ENCODE peak calls at places on chromosome 13, in ten cellular contexts. W, P, U, Z, Y, K, X, O, A and M are unnamed samples.

GRCh38 chr13:26759156-26759906 is 1.3 kb downstream of the GPR12 start:
- DNase-seq in O (no peak), X (no peak), A (no peak), Y (no peak), U (no peak), W (no peak), Z (no peak), P (no peak), K (no peak), M (no peak)

GRCh38 chr13:94182185-94182761 is 297.2 kb downstream of the DCT start:
- DNase-seq in Y (no peak), O (no peak), K (no peak), A (no peak), W (no peak), Z (no peak), X (no peak), P (no peak), U (no peak), M (no peak)

GRCh38 chr13:72890546-72890945 is 108.6 kb downstream of the PIBF1 start:
- DNase-seq in X (no peak), U (no peak), K (no peak), O (no peak), A (no peak), W (no peak), P (no peak), Z (no peak), Y (no peak), M (no peak)

GRCh38 chr13:99442273-99442895 is 58.9 kb upstream of the TM9SF2 start:
- DNase-seq in W (peak), A (peak), U (peak), Y (no peak), K (no peak), P (no peak), X (peak), O (no peak), Z (no peak), M (no peak)

GRCh38 chr13:27401210-27401609 is 23.2 kb upstream of the GTF3A start:
- DNase-seq in A (no peak), U (no peak), Z (no peak), Y (no peak), W (no peak), P (no peak), K (no peak), O (no peak), X (no peak), M (no peak)

GRCh38 chr13:112623051-112623711 is 35.2 kb upstream of the TUBGCP3 start:
- DNase-seq in X (no peak), P (no peak), K (no peak), O (no peak), W (no peak), U (no peak), Y (no peak), Z (no peak), A (no peak), M (no peak)

GRCh38 chr13:96252903-96253302 is 163.0 kb downstream of the HS6ST3 start:
- DNase-seq in A (peak), U (no peak), X (no peak), Z (no peak), O (no peak), Y (no peak), P (no peak), K (no peak), W (no peak), M (no peak)

GRCh38 chr13:74423434-74423833 is 289.2 kb upstream of the KLF12 start:
- DNase-seq in W (no peak), A (no peak), X (no peak), K (no peak), Y (no peak), U (no peak), O (no peak), P (no peak), Z (no peak), M (no peak)

GRCh38 chr13:100209857-100210580 is 121.1 kb downstream of the PCCA start:
- DNase-seq in P (no peak), U (no peak), A (peak), Y (no peak), Z (no peak), K (no peak), O (no peak), X (peak), W (peak), M (peak)

GRCh38 chr13:95067303-95067702 is 233.9 kb downstream of the ABCC4 start:
- DNase-seq in A (peak), W (peak), P (no peak), X (peak), Y (no peak), O (no peak), Z (no peak), U (no peak), K (no peak), M (no peak)

GRCh38 chr13:27425918-27426630 is 1.7 kb downstream of the GTF3A start:
- DNase-seq in Y (peak), O (peak), P (peak), X (peak), Z (peak), A (peak), W (peak), U (peak), K (no peak), M (no peak)

GRCh38 chr13:71873418-71874276 is 6.6 kb upstream of the DACH1 start:
- DNase-seq in Y (no peak), U (no peak), O (no peak), P (no peak), K (no peak), W (no peak), X (no peak), A (no peak), Z (no peak), M (no peak)

GRCh38 chr13:75850915-75851314 is 214.8 kb downstream of the LMO7 start:
- DNase-seq in W (no peak), X (no peak), Z (no peak), K (no peak), A (no peak), P (no peak), U (no peak), Y (no peak), O (no peak), M (no peak)

GRCh38 chr13:28854657-28855056 is 34.5 kb downstream of the MTUS2 start:
- DNase-seq in Z (no peak), A (no peak), O (no peak), W (no peak), X (no peak), P (no peak), Y (no peak), U (no peak), K (no peak), M (no peak)

GRCh38 chr13:33322474-33322827 is 36.9 kb upstream of the STARD13 start:
- DNase-seq in O (peak), X (peak), K (no peak), U (no peak), A (peak), Z (no peak), P (no peak), W (peak), Y (no peak), M (no peak)

GRCh38 chr13:64369121-64369520 is 2861.0 kb downstream of the PCDH9 start:
- DNase-seq in Y (no peak), O (no peak), P (no peak), K (no peak), Z (no peak), W (peak), A (peak), X (peak), U (no peak), M (no peak)

GRCh38 chr13:80498433-80498832 is 157.5 kb upstream of the SPRY2 start:
- DNase-seq in P (no peak), W (no peak), Z (no peak), K (no peak), A (no peak), U (no peak), Y (no peak), X (no peak), O (no peak), M (no peak)

GRCh38 chr13:80497978-80498377 is 157.1 kb upstream of the SPRY2 start:
- DNase-seq in X (no peak), K (no peak), U (no peak), W (no peak), P (no peak), Z (no peak), A (no peak), O (no peak), Y (no peak), M (no peak)

GRCh38 chr13:80497439-80497838 is 156.5 kb upstream of the SPRY2 start:
- DNase-seq in W (no peak), P (no peak), U (no peak), O (no peak), Y (no peak), Z (no peak), A (no peak), X (no peak), K (no peak), M (no peak)

GRCh38 chr13:80502359-80502758 is 161.4 kb upstream of the SPRY2 start:
- DNase-seq in X (no peak), W (no peak), Z (no peak), K (no peak), O (no peak), P (no peak), Y (no peak), A (no peak), U (no peak), M (no peak)

GRCh38 chr13:80499536-80500280 is 158.8 kb upstream of the SPRY2 start:
- DNase-seq in X (peak), P (no peak), O (no peak), Y (no peak), W (peak), A (peak), Z (no peak), U (no peak), K (no peak), M (no peak)
- H3K4me3 ChIP-seq in X (no peak), P (no peak), O (no peak), Y (no peak), W (no peak), A (no peak), Z (no peak), U (no peak), K (no peak), M (no peak)

DNA sequence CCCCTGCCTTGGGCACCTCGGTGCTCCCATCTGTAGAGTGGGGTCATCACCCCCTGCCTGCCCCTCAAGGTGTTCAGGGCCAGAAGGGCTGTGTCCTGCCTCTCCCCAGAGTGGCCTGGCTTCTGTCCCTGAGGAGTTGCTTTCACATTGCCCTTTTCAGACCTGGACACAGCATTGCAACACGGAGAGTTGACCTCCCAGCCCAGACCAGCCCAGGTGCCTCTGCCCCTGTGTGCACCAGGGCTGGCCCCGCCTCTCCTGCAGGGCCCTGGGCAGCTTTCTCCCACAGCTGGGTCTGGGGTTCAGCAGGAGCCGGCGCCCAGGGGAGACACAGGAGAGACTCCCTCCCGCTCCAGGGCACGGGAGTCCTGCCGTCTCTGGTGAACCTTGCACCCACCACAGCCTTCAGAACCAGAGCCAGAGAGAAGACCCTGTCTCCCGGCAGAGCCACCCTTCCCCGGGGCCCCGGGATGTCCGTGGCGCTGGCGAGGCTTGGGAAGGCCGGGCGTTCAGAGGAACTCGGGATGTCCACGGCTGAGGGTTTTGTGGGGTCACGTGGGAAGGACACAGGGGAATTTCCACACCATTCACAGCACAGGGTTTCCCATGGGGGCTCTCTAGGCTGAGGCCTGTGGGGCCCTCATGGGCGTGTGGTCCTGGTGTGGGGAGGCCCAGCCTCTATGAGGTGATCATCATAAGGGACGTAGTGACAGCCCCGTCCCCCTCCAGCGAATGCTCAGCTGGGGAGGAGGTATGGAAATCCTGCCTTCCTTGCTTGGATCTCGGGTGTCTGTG is 23.2 kb downstream of the C13orf46 start:
- DNase-seq in A (no peak), Y (no peak), Z (no peak), P (no peak), U (no peak), W (no peak), X (no peak), O (no peak), K (no peak), M (no peak)
- TF ChIP-seq CTCF in A (no peak), Y (no peak), Z (no peak), P (no peak), U (no peak), W (no peak), X (no peak), O (no peak), K (no peak), M (no peak)

GRCh38 chr13:51645154-51645650 is 60.9 kb downstream of the WDFY2 start:
- DNase-seq in W (peak), K (no peak), O (no peak), X (peak), Z (peak), A (peak), Y (no peak), U (no peak), P (no peak), M (no peak)
- H3K4me3 ChIP-seq in W (no peak), K (no peak), O (no peak), X (no peak), Z (no peak), A (no peak), Y (no peak), U (no peak), P (no peak), M (no peak)

GRCh38 chr13:50188696-50189095 is 173.5 kb downstream of the KCNRG start:
- DNase-seq in O (no peak), W (no peak), Z (no peak), A (no peak), U (no peak), Y (no peak), K (no peak), P (no peak), X (no peak), M (no peak)

GRCh38 chr13:50192272-50192813 is 177.1 kb downstream of the KCNRG start:
- DNase-seq in X (no peak), Y (no peak), U (no peak), W (no peak), K (no peak), O (no peak), A (no peak), P (no peak), Z (no peak), M (no peak)

GRCh38 chr13:50187352-50188029 is 172.2 kb downstream of the KCNRG start:
- DNase-seq in Z (no peak), X (no peak), P (no peak), Y (no peak), U (no peak), O (no peak), K (no peak), A (no peak), W (no peak), M (no peak)

GRCh38 chr13:50191004-50191403 is 175.8 kb downstream of the KCNRG start:
- DNase-seq in U (no peak), X (no peak), Z (no peak), W (no peak), Y (no peak), P (no peak), O (no peak), K (no peak), A (no peak), M (no peak)

GRCh38 chr13:50189450-50189849 is 174.2 kb downstream of the KCNRG start:
- DNase-seq in P (no peak), U (no peak), Y (no peak), A (no peak), O (no peak), W (no peak), K (no peak), Z (no peak), X (no peak), M (no peak)
- TF ChIP-seq CTCF in P (no peak), U (no peak), Y (no peak), A (no peak), O (no peak), W (no peak), K (no peak), Z (no peak), X (no peak), M (peak)

GRCh38 chr13:97460004-97460756 is 26.2 kb downstream of the RAP2A start:
- DNase-seq in A (peak), Y (no peak), P (no peak), W (peak), X (peak), O (no peak), Z (no peak), K (no peak), U (no peak), M (no peak)

GRCh38 chr13:97456047-97456446 is 22.1 kb downstream of the RAP2A start:
- DNase-seq in P (no peak), Z (no peak), Y (no peak), A (no peak), X (no peak), W (no peak), O (no peak), U (no peak), K (no peak), M (no peak)

GRCh38 chr13:97460853-97461252 is 26.9 kb downstream of the RAP2A start:
- DNase-seq in Y (no peak), U (no peak), W (no peak), X (no peak), Z (no peak), P (no peak), K (no peak), O (no peak), A (no peak), M (no peak)

GRCh38 chr13:97454699-97455098 is 20.7 kb downstream of the RAP2A start:
- DNase-seq in X (no peak), K (no peak), W (no peak), O (no peak), Z (no peak), Y (no peak), P (no peak), A (no peak), U (no peak), M (no peak)

DNA sequence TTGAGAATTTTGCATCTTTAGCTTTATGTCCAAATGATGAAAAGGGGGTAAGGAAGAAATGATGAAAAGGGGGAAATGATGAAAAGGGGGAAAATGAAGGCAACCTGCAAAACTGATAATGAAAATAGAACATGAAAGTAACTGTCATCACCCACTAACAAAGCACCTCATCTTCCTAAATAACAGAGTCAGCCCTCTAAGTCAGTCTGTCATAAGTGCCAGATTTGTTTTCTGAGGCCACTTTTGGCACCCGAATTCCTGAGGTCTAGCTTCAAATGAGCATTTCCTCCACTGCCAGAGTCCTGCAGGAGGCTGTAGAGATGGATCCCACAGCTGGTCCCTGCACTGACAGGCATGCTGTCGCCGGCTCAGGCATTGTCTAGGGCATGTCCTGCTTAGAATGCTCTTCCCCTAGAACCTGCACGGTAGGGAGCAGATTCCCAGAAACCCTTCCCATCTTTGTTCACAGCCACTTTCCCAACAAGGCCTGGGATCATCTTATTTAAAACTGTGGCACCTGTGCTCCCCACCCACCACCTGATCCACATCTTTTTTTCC is 25.3 kb downstream of the RAP2A start:
- DNase-seq in Y (no peak), A (no peak), X (no peak), W (no peak), O (no peak), K (no peak), Z (no peak), P (no peak), U (no peak), M (no peak)
- H3K4me3 ChIP-seq in Y (no peak), A (no peak), X (no peak), W (no peak), O (no peak), K (no peak), Z (no peak), P (no peak), U (no peak), M (no peak)

GRCh38 chr13:69524459-69525155 is 583.0 kb upstream of the ATXN8OS start:
- DNase-seq in X (peak), Y (no peak), Z (no peak), K (peak), W (no peak), O (no peak), U (no peak), A (peak), P (no peak), M (peak)
- TF ChIP-seq CTCF in X (peak), Y (no peak), Z (no peak), K (peak), W (no peak), O (no peak), U (no peak), A (no peak), P (no peak), M (no peak)

DNA sequence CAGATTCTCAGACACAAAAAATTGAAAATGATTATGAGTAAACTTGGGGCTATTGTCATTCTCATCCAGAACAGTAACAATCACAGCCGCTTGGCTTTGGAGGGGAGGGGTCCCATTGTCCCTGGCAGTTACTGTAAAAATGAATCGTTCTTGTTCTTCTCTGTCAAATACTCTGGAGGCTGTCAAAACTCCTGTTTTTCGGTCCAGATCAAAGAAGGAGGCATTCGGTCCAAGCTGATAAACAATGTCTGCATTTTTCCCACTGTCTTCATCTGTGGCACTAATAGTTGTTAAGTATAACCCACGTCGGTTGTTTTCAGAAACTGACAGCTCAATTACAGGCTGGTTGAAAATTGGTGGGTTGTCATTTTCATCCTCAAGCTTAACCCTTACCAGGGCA is 3.5 kb downstream of the PCDH9 start:
- DNase-seq in Y (no peak), K (no peak), W (no peak), O (no peak), U (no peak), Z (no peak), P (no peak), X (no peak), A (no peak), M (no peak)
- H3K4me3 ChIP-seq in Y (no peak), K (no peak), W (no peak), O (no peak), U (no peak), Z (no peak), P (no peak), X (no peak), A (peak), M (no peak)